ENCODE peak calls at places on chromosomes 12 and 14, in six cellular contexts. C, O, T, L, U and P are unnamed samples.

GRCh38 chr12:1857086-1857485 is 36.7 kb downstream of the LRTM2 start:
- DNase-seq in U (no peak), T (no peak), O (no peak), L (no peak), C (no peak), P (no peak)

GRCh38 chr12:132170637-132171292 is 26.5 kb downstream of the NOC4L start:
- DNase-seq in U (no peak), C (no peak), T (no peak), O (no peak), L (no peak), P (no peak)

GRCh38 chr14:38290601-38291190 is 34.8 kb upstream of the CLEC14A start:
- DNase-seq in T (peak; percentile 17), U (peak; percentile 94), L (no peak), O (no peak), C (peak; percentile 82), P (no peak)

GRCh38 chr12:52741378-52742195 is 35.6 kb downstream of the KRT76 start:
- DNase-seq in U (peak; percentile 61), T (peak; percentile 86), C (peak; percentile 83), O (peak; percentile 91), L (peak; percentile 4), P (peak; percentile 89)

GRCh38 chr12:47753021-47754001 is 5.4 kb downstream of the RAPGEF3 start:
- DNase-seq in L (no peak), O (no peak), T (no peak), C (peak; percentile 64), U (no peak), P (peak; percentile 87)

GRCh38 chr12:1691123-1692007 is 495 bp downstream of the ADIPOR2 start:
- DNase-seq in C (peak; percentile 24), L (no peak), T (peak; percentile 67), O (peak; percentile 92), U (peak; percentile 65), P (peak; percentile 86)

GRCh38 chr12:83122623-83122934 is 435.9 kb downstream of the TMTC2 start:
- DNase-seq in L (no peak), T (no peak), O (no peak), C (no peak), U (peak; percentile 64), P (no peak)

GRCh38 chr12:19963972-19964371 is 404.4 kb upstream of the PDE3A start:
- DNase-seq in C (no peak), L (no peak), T (no peak), U (no peak), O (no peak), P (no peak)

GRCh38 chr14:59037086-59037485 is 151.4 kb upstream of the DAAM1 start:
- DNase-seq in L (no peak), C (peak; percentile 69), O (no peak), T (no peak), U (peak; percentile 9), P (no peak)

GRCh38 chr14:24422694-24423531 is 6.6 kb downstream of the CBLN3 start:
- DNase-seq in U (no peak), C (no peak), T (peak; percentile 51), L (no peak), O (no peak), P (no peak)

GRCh38 chr12:12365442-12365802 is 8.5 kb downstream of the BORCS5 start:
- DNase-seq in U (no peak), L (no peak), C (no peak), O (no peak), T (no peak), P (no peak)

GRCh38 chr12:88993655-88994054 is 358.6 kb downstream of the DUSP6 start:
- DNase-seq in T (peak; percentile 53), O (peak; percentile 53), U (peak; percentile 77), L (peak; percentile 63), C (peak; percentile 80), P (peak; percentile 65)

GRCh38 chr14:79781882-79782281 is 429.4 kb downstream of the DIO2 start:
- DNase-seq in O (no peak), C (no peak), T (no peak), U (no peak), L (no peak), P (no peak)

GRCh38 chr12:53324113-53324778 is 2.8 kb upstream of the AAAS start:
- DNase-seq in U (no peak), C (no peak), L (no peak), T (no peak), O (peak; percentile 64), P (peak; percentile 58)

GRCh38 chr12:114869091-114869834 is 185.3 kb upstream of the TBX3 start:
- DNase-seq in C (peak; percentile 42), U (peak; percentile 72), T (peak; percentile 60), O (peak; percentile 24), L (no peak), P (peak; percentile 27)

GRCh38 chr12:38776657-38777056 is 128.7 kb downstream of the CPNE8 start:
- DNase-seq in T (no peak), L (no peak), C (peak; percentile 8), U (no peak), O (no peak), P (no peak)

GRCh38 chr14:94129111-94129757 is at the start of gene IFI27L2:
- DNase-seq in T (peak; percentile 89), U (peak; percentile 89), L (peak; percentile 59), C (peak; percentile 57), O (peak; percentile 94), P (peak; percentile 92)

GRCh38 chr12:101919447-101919846 is 42.1 kb downstream of the DRAM1 start:
- DNase-seq in L (no peak), C (peak; percentile 46), T (no peak), O (no peak), U (no peak), P (no peak)

GRCh38 chr14:89855961-89856360 is 98.6 kb downstream of the EFCAB11 start:
- DNase-seq in U (peak; percentile 86), T (no peak), O (no peak), C (peak; percentile 73), L (no peak), P (no peak)

GRCh38 chr14:60642790-60643397 is 6.4 kb downstream of the SIX1 start:
- DNase-seq in U (no peak), T (no peak), C (no peak), L (no peak), O (peak; percentile 50), P (peak; percentile 30)

GRCh38 chr12:88052686-88053085 is 23.5 kb upstream of the C12orf50 start:
- DNase-seq in T (peak; percentile 42), U (peak; percentile 60), O (peak; percentile 53), C (peak; percentile 67), L (peak; percentile 27), P (peak; percentile 62)

GRCh38 chr12:80593766-80594165 is 113.7 kb upstream of the MYF6 start:
- DNase-seq in C (peak; percentile 45), U (peak; percentile 70), T (no peak), O (no peak), L (no peak), P (peak; percentile 8)

GRCh38 chr14:94312481-94313246 is 10.5 kb downstream of the SERPINA6 start:
- DNase-seq in L (no peak), O (no peak), U (no peak), T (no peak), C (no peak), P (no peak)

GRCh38 chr12:51023625-51024395 is 2.4 kb downstream of the SLC11A2 start:
- DNase-seq in T (no peak), O (no peak), U (peak; percentile 58), C (peak; percentile 33), L (no peak), P (no peak)

GRCh38 chr14:100067971-100068959 is 3.0 kb downstream of the EVL start:
- DNase-seq in T (no peak), L (peak; percentile 21), O (no peak), U (peak; percentile 62), C (peak; percentile 92), P (no peak)

DNA sequence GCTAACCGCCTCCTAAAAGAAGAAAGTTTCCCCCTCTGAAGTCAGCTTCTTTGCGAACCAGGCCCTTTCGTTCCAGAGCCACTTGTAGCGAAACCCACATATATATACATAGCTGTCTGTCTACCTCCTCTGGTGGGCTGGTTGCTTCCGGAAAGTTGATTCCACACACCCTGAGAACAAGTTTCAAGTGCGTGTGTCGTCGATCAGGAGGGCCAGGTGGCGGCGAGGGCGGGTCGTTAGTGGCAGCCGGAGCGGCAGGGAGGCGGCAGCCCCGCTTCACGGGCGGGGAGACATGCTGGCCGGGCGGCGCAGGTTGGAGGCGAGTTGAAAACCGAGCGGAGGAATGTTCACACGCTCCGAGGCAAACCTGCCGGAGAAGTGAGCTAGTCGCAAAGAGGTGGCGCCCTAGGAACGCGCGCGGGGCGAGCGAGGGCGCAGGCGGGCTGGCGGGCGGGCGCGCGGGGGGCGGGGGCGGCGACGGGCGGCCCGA is 2.6 kb downstream of the PTHLH start:
- DNase-seq in O (peak; percentile 90), C (peak; percentile 100), T (peak; percentile 76), L (peak; percentile 45), U (peak; percentile 82), P (peak; percentile 87)
- H2AFZ ChIP-seq in O (no peak overlapping the region), C (peak overlapping the region; percentile 31), T (peak overlapping the region; percentile 72), L (peak overlapping the region; percentile 98), U (peak overlapping the region; percentile 80), P (peak overlapping the region; percentile 54)

GRCh38 chr12:108649668-108650067 is 16.0 kb upstream of the SELPLG start:
- DNase-seq in O (no peak), T (no peak), L (peak; percentile 86), U (peak; percentile 91), C (peak; percentile 62), P (no peak)
- TF ChIP-seq EZH2phosphoT487 in O (no peak), T (no peak), L (no peak), U (no peak), C (no peak), P (no peak)

DNA sequence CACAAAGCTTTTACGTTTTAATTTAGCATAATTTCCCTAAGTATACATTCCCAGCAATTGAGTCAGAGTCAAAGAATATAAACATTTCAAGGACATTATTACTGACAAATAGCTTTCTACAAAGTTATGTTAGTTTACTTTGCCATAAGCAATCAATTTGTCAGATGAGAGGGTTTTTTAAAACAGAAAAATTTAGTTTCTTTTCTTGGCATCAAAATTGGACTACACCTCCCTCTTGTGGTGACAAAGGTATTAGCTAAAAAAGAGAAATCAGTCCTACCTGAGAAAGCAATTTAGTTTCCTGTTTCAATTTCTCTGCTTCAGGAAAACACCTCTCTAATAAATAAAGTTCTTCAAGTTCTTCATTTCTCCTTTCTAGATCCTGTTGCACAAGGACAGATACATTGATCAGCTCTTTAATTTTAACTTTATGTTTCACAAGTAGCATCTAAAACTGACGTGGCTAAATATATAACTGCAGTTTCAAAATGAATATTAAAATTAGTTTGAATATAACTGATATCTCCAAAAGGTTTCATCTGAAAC is 39.9 kb downstream of the DNAI7 start:
- DNase-seq in O (peak; percentile 30), T (peak; percentile 27), C (peak; percentile 32), U (peak; percentile 47), L (peak; percentile 13), P (peak; percentile 58)
- H2AFZ ChIP-seq in O (no peak overlapping the region), T (no peak overlapping the region), C (peak overlapping the region; percentile 47), U (peak overlapping the region; percentile 62), L (peak overlapping the region; percentile 89), P (no peak overlapping the region)

DNA sequence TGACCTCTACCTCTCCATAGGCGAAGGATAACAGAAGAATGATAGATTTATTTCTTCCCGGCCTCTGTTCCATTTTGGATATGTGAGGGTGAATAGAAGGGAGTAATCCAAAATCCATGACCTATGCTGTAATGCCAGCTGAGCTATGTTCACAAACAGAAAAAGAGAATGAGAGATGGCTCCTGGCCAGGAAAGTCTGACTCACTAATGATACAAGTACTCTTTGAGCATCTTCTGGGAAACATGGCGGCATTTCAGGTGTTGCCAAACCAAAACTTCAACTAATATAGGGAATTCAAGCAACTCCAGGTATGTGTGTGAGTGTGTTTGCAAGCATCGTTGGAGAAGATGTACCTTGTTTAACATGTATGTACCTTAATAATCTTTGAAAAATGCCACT is 55.1 kb downstream of the MED13L start:
- DNase-seq in C (peak; percentile 94), L (peak; percentile 85), T (peak; percentile 78), U (peak; percentile 74), O (no peak), P (no peak)
- TF ChIP-seq EZH2phosphoT487 in C (no peak), L (no peak), T (no peak), U (no peak), O (no peak), P (no peak)